ENCODE peak calls at places on chromosome 9, in ten cellular contexts. E is PC-3; D is HepG2; G is fibroblast of pulmonary artery; Q is CD8-positive, alpha-beta T cell; O is heart right ventricle; X is GM12878; K is AG10803; M is cardiac fibroblast; B is AG09309. V is an unnamed sample.
A peak's percentile ranks its signal among the peaks of the same experiment; 100 is the strongest.

GRCh38 chr9:81851340-81851739 is 76.9 kb upstream of the SPATA31D4 start:
- DNase-seq in E (no peak), D (no peak), G (no peak), Q (no peak), O (no peak), X (no peak), K (no peak), M (no peak), B (no peak), V (no peak)

GRCh38 chr9:133059623-133060022 is 2.2 kb upstream of the CEL start:
- DNase-seq in E (no peak), D (no peak), G (no peak), Q (no peak), O (no peak), X (no peak), K (no peak), M (no peak), B (no peak), V (no peak)

GRCh38 chr9:124311283-124311682 is 53.5 kb downstream of the NEK6 start:
- DNase-seq in E (no peak), D (no peak), G (no peak), Q (no peak), O (no peak), X (no peak), K (no peak), M (no peak), B (no peak), V (no peak)

GRCh38 chr9:2809692-2810423 is 34.0 kb downstream of the PUM3 start:
- DNase-seq in E (peak; percentile 29), D (peak; percentile 89), G (peak; percentile 96), Q (no peak), O (no peak), X (no peak), K (peak; percentile 98), M (peak; percentile 98), B (peak; percentile 95), V (peak; percentile 96)

GRCh38 chr9:134624827-134625181 is 16.8 kb upstream of the COL5A1 start:
- DNase-seq in E (peak; percentile 79), D (no peak), G (peak; percentile 63), Q (no peak), O (no peak), X (no peak), K (peak; percentile 88), M (peak; percentile 65), B (peak; percentile 74), V (no peak)

GRCh38 chr9:3436629-3437028 is 89.2 kb downstream of the RFX3 start:
- DNase-seq in E (no peak), D (no peak), G (peak; percentile 56), Q (no peak), O (no peak), X (no peak), K (peak; percentile 20), M (peak; percentile 39), B (peak; percentile 14), V (no peak)

GRCh38 chr9:124019771-124020519 is 8.4 kb downstream of the LHX2 start:
- DNase-seq in E (no peak), D (no peak), G (no peak), Q (no peak), O (no peak), X (no peak), K (no peak), M (no peak), B (no peak), V (no peak)

GRCh38 chr9:92175441-92175840 is 60.2 kb upstream of the SPTLC1 start:
- DNase-seq in E (no peak), D (no peak), G (no peak), Q (no peak), O (no peak), X (no peak), K (no peak), M (no peak), B (no peak), V (no peak)

GRCh38 chr9:77841739-77842386 is 189.7 kb downstream of the GNAQ start:
- DNase-seq in E (peak; percentile 16), D (no peak), G (no peak), Q (no peak), O (no peak), X (peak; percentile 16), K (peak; percentile 46), M (no peak), B (no peak), V (no peak)

GRCh38 chr9:75891277-75892167 is 1.0 kb downstream of the PCSK5 start:
- DNase-seq in E (no peak), D (no peak), G (peak; percentile 52), Q (peak; percentile 12), O (peak; percentile 17), X (no peak), K (peak; percentile 8), M (peak; percentile 56), B (no peak), V (no peak)

GRCh38 chr9:89743576-89744254 is 138.9 kb downstream of the GADD45G start:
- DNase-seq in E (no peak), D (no peak), G (no peak), Q (peak; percentile 48), O (no peak), X (peak; percentile 71), K (no peak), M (no peak), B (no peak), V (no peak)

GRCh38 chr9:764105-764524 is 77.4 kb upstream of the DMRT1 start:
- DNase-seq in E (peak; percentile 84), D (peak; percentile 75), G (peak; percentile 77), Q (no peak), O (peak; percentile 38), X (no peak), K (peak; percentile 82), M (peak; percentile 81), B (peak; percentile 63), V (no peak)

DNA sequence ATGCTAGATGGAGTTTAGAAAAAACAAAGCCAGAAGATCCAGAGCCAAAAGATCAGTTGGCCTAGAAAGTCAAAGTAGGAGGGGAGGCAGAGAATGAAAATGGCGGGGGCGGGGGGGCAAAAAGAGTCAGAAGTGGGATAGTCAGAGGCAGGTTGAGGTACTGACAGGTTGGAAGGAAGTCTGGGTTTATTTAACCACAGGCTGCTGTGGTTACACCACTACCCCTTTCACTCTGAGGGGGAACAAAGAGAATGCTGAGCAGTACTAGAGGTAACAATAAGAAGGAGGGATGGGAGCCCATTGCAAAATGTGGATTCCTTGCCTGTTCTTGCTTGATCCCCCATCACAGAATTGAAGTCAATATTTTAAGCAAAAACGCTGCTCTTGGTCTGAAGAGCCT is 111.8 kb downstream of the CAVIN4 start:
- DNase-seq in E (no peak), D (no peak), G (no peak), Q (no peak), O (no peak), X (no peak), K (no peak), M (no peak), B (no peak), V (no peak)
- H3K4me3 ChIP-seq in E (no peak overlapping the region), D (no peak overlapping the region), G (no peak overlapping the region), Q (no peak overlapping the region), O (no peak overlapping the region), X (no peak overlapping the region), K (no peak overlapping the region), M (no peak overlapping the region), B (no peak overlapping the region), V (no peak overlapping the region)

GRCh38 chr9:107093365-107094060 is 189.6 kb upstream of the RAD23B start:
- DNase-seq in E (no peak), D (no peak), G (no peak), Q (no peak), O (no peak), X (no peak), K (no peak), M (no peak), B (no peak), V (no peak)
- TF ChIP-seq CTCF in E (no peak), D (no peak), G (no peak), Q (no peak), O (no peak), X (no peak), K (no peak), M (no peak), B (no peak), V (no peak)

DNA sequence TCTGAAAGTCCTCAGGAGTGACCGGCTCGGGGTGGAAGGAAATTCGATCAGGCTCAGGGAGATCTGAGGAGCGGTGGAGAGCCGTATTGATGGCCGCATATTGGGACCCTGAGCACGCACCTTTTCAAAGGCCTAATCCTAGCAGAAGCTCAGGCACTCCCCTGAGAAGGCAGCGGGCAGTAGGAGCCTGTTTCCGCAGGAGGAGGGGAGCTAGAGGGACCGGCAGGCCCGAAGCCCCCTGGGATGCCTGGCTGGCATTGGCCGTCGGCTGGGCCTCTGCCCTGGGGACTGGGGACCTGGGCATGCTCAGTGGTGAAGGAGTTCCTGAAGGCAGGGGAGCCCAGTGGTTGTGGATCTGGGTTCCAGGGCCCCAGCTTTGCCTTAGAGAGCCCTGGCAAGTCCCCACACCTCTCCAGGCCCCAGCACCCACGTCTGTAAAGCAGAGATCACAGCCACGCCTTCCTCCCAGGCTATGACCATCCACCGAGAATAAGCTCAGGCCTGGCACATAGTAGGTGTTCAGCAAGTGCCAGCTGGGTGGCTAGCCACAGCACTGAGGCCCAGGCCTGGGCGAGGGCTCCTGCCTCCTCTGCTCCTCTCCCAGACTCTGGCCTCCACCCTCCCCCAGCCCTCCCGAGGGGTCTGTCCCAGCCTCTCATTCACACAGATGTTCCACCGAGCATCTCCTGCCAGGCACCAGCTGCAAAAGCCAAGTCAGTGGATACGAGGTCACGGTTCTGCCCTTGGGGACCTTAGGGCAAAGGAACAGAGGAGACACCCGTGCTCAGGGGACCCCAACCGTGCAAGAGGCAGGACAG is 17.2 kb upstream of the QRFP start:
- DNase-seq in E (no peak), D (no peak), G (no peak), Q (no peak), O (no peak), X (no peak), K (no peak), M (no peak), B (no peak), V (no peak)
- H3K4me3 ChIP-seq in E (peak overlapping the region; percentile 52), D (no peak overlapping the region), G (no peak overlapping the region), Q (no peak overlapping the region), O (no peak overlapping the region), X (no peak overlapping the region), K (peak overlapping the region; percentile 16), M (no peak overlapping the region), B (no peak overlapping the region), V (no peak overlapping the region)

DNA sequence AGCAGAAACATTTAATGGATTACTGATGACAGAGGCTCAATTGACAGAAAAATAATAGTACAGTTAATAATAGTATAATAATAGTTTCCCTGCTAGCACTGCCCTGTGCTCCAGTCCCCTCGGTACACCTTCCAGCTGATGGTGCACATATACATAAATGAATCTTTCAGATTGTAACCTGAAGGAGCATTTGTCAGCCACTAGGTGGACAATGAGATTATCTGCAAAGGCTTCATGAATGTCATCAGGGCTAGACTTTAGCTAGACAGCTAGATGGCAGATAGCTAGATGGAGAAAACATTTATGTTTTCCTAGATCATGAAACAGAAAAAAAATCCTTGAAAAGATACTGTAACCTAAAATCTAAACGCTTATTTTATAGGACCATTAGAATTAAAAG is 304.4 kb upstream of the SMC2 start:
- DNase-seq in E (peak; percentile 10), D (peak; percentile 16), G (peak; percentile 21), Q (no peak), O (no peak), X (no peak), K (no peak), M (peak; percentile 5), B (no peak), V (no peak)
- TF ChIP-seq CTCF in E (peak; percentile 52), D (peak; percentile 31), G (peak; percentile 36), Q (no peak), O (peak; percentile 19), X (peak; percentile 49), K (no peak), M (peak; percentile 47), B (no peak), V (peak; percentile 48)

GRCh38 chr9:114388764-114389375 is 1.1 kb upstream of the AKNA start:
- DNase-seq in E (no peak), D (no peak), G (no peak), Q (no peak), O (no peak), X (no peak), K (no peak), M (no peak), B (no peak), V (no peak)
- H3K4me3 ChIP-seq in E (no peak overlapping the region), D (no peak overlapping the region), G (no peak overlapping the region), Q (peak overlapping the region; percentile 89), O (peak overlapping the region; percentile 68), X (peak overlapping the region; percentile 91), K (no peak overlapping the region), M (no peak overlapping the region), B (no peak overlapping the region), V (no peak overlapping the region)

V was measured in retinal pigment epithelial cell.